ENCODE peak calls at places on chromosomes 13 and 19, in nine cellular contexts. D, V, E, A, K, G, R, H and L are unnamed samples.

GRCh38 chr13:112714772-112715569 is 25.1 kb downstream of the ATP11A start:
- DNase-seq in D (no peak), V (no peak), E (no peak), A (no peak), K (no peak), G (no peak), R (no peak), H (no peak), L (no peak)

GRCh38 chr13:71244181-71244580 is 622.8 kb downstream of the DACH1 start:
- DNase-seq in D (no peak), V (no peak), E (no peak), A (no peak), K (no peak), G (no peak), R (no peak), H (no peak), L (no peak)

GRCh38 chr19:4260605-4261191 is 13.8 kb downstream of the YJU2 start:
- DNase-seq in D (no peak), V (no peak), E (no peak), A (no peak), K (no peak), G (no peak), R (no peak), H (no peak), L (no peak)

GRCh38 chr19:39413903-39414608 is 1.6 kb downstream of the PLEKHG2 start:
- DNase-seq in D (no peak), V (no peak), E (no peak), A (peak; percentile 40), K (no peak), G (peak; percentile 60), R (no peak), H (peak; percentile 23), L (peak; percentile 53)

GRCh38 chr13:90800082-90800746 is 547.3 kb upstream of the MIR17HG start:
- DNase-seq in D (peak; percentile 18), V (no peak), E (no peak), A (peak; percentile 8), K (no peak), G (no peak), R (no peak), H (no peak), L (no peak)

GRCh38 chr19:35846038-35846668 is 6.2 kb downstream of the NPHS1 start:
- DNase-seq in D (no peak), V (no peak), E (no peak), A (no peak), K (no peak), G (peak; percentile 35), R (no peak), H (no peak), L (no peak)

GRCh38 chr13:20195846-20196245 is 3.1 kb upstream of the GJB2 start:
- DNase-seq in D (no peak), V (no peak), E (no peak), A (no peak), K (no peak), G (no peak), R (no peak), H (no peak), L (no peak)

GRCh38 chr13:105847532-105848295 is 687.7 kb downstream of the EFNB2 start:
- DNase-seq in D (no peak), V (peak; percentile 82), E (no peak), A (peak; percentile 12), K (no peak), G (no peak), R (peak; percentile 76), H (peak; percentile 3), L (no peak)

GRCh38 chr13:32209670-32210069 is 105.5 kb downstream of the ZAR1L start:
- DNase-seq in D (no peak), V (no peak), E (no peak), A (peak; percentile 41), K (no peak), G (no peak), R (no peak), H (no peak), L (no peak)

GRCh38 chr13:111139452-111139851 is 24.3 kb downstream of the ARHGEF7 start:
- DNase-seq in D (no peak), V (no peak), E (no peak), A (no peak), K (no peak), G (no peak), R (no peak), H (no peak), L (no peak)

GRCh38 chr13:94322925-94323324 is 156.6 kb downstream of the DCT start:
- DNase-seq in D (no peak), V (no peak), E (no peak), A (no peak), K (no peak), G (no peak), R (no peak), H (no peak), L (no peak)

GRCh38 chr19:279656-280055 is 11.5 kb downstream of the PLPP2 start:
- DNase-seq in D (no peak), V (no peak), E (no peak), A (no peak), K (no peak), G (no peak), R (no peak), H (no peak), L (no peak)

GRCh38 chr13:30479154-30479553 is 13.4 kb upstream of the HMGB1 start:
- DNase-seq in D (no peak), V (no peak), E (no peak), A (no peak), K (no peak), G (no peak), R (no peak), H (no peak), L (no peak)

GRCh38 chr19:49151339-49152217 is 3.6 kb downstream of the HRC start:
- DNase-seq in D (peak; percentile 80), V (peak; percentile 10), E (no peak), A (peak; percentile 28), K (no peak), G (peak; percentile 89), R (peak; percentile 46), H (peak; percentile 41), L (peak; percentile 75)

GRCh38 chr13:67147257-67148218 is 82.6 kb downstream of the PCDH9 start:
- DNase-seq in D (no peak), V (no peak), E (no peak), A (peak; percentile 63), K (no peak), G (peak; percentile 11), R (no peak), H (peak; percentile 72), L (no peak)

GRCh38 chr19:40418040-40418439 is 4.9 kb upstream of the PRX start:
- DNase-seq in D (no peak), V (no peak), E (no peak), A (no peak), K (no peak), G (no peak), R (no peak), H (no peak), L (no peak)

GRCh38 chr13:109454167-109454917 is 332.0 kb downstream of the IRS2 start:
- DNase-seq in D (no peak), V (no peak), E (no peak), A (peak; percentile 9), K (no peak), G (no peak), R (no peak), H (no peak), L (no peak)

GRCh38 chr13:37118002-37118401 is 12.5 kb upstream of the CSNK1A1L start:
- DNase-seq in D (no peak), V (peak; percentile 39), E (no peak), A (no peak), K (no peak), G (no peak), R (peak; percentile 65), H (no peak), L (no peak)

GRCh38 chr13:64029343-64030093 is 2613.9 kb upstream of the PCDH20 start:
- DNase-seq in D (no peak), V (no peak), E (no peak), A (no peak), K (no peak), G (no peak), R (no peak), H (no peak), L (no peak)

GRCh38 chr13:113669231-113669870 is 2.3 kb downstream of the GRK1 start:
- DNase-seq in D (no peak), V (no peak), E (no peak), A (no peak), K (no peak), G (no peak), R (no peak), H (no peak), L (no peak)

GRCh38 chr13:75705395-75705794 is 69.3 kb downstream of the LMO7 start:
- DNase-seq in D (no peak), V (no peak), E (no peak), A (peak; percentile 59), K (no peak), G (no peak), R (no peak), H (peak; percentile 83), L (no peak)

GRCh38 chr13:30856004-30856790 is 49.9 kb upstream of the MEDAG start:
- DNase-seq in D (no peak), V (no peak), E (no peak), A (no peak), K (no peak), G (no peak), R (no peak), H (no peak), L (no peak)

GRCh38 chr19:16019691-16020448 is 56.4 kb upstream of the TPM4 start:
- DNase-seq in D (no peak), V (no peak), E (no peak), A (no peak), K (no peak), G (no peak), R (no peak), H (no peak), L (no peak)

GRCh38 chr19:40265763-40266099 is 19.4 kb downstream of the AKT2 start:
- DNase-seq in D (no peak), V (no peak), E (no peak), A (no peak), K (no peak), G (no peak), R (no peak), H (no peak), L (no peak)

GRCh38 chr19:15986694-15987093 is 37.9 kb downstream of the OR10H4 start:
- DNase-seq in D (no peak), V (no peak), E (no peak), A (no peak), K (no peak), G (no peak), R (no peak), H (no peak), L (no peak)

GRCh38 chr13:27171830-27172494 is 351 bp upstream of the USP12 start:
- DNase-seq in D (peak; percentile 86), V (peak; percentile 89), E (peak; percentile 91), A (peak; percentile 91), K (peak; percentile 78), G (peak; percentile 96), R (peak; percentile 72), H (peak; percentile 88), L (peak; percentile 94)

GRCh38 chr13:25977216-25977615 is 74.6 kb downstream of the SHISA2 start:
- DNase-seq in D (peak; percentile 4), V (peak; percentile 71), E (no peak), A (no peak), K (no peak), G (peak; percentile 82), R (no peak), H (no peak), L (no peak)

GRCh38 chr13:101454767-101455166 is 2.3 kb downstream of the ITGBL1 start:
- DNase-seq in D (no peak), V (no peak), E (no peak), A (peak; percentile 11), K (no peak), G (no peak), R (no peak), H (peak; percentile 57), L (no peak)

GRCh38 chr13:72920097-72920496 is 138.2 kb downstream of the PIBF1 start:
- DNase-seq in D (no peak), V (no peak), E (no peak), A (no peak), K (no peak), G (no peak), R (no peak), H (no peak), L (no peak)

GRCh38 chr13:104477256-104477655 is 1411.0 kb upstream of the SLC10A2 start:
- DNase-seq in D (no peak), V (no peak), E (no peak), A (peak; percentile 64), K (no peak), G (no peak), R (no peak), H (peak; percentile 94), L (no peak)

GRCh38 chr13:76380436-76381065 is 505.7 kb downstream of the KCTD12 start:
- DNase-seq in D (no peak), V (no peak), E (no peak), A (peak; percentile 3), K (no peak), G (no peak), R (no peak), H (peak; percentile 45), L (no peak)